ENCODE peak calls at places on chromosome 22, in seven cellular contexts. Q is naive thymus-derived CD8-positive, alpha-beta T cell; D is HCEC 1CT; R is hepatic stellate cell; Y is left ventricle myocardium inferior; N is frontal cortex; J is neuronal stem cell. B is an unnamed sample.
A peak's percentile ranks its signal among the peaks of the same experiment; 100 is the strongest.

GRCh38 chr22:16955678-16956210 is 52.3 kb downstream of the GAB4 start:
- DNase-seq in Y (no peak), R (no peak), D (no peak), Q (peak; percentile 25), J (no peak), N (no peak), B (no peak)

GRCh38 chr22:38981005-38981658 is 1.0 kb upstream of the APOBEC3B start:
- DNase-seq in D (no peak), Y (no peak), R (no peak), N (no peak), Q (peak; percentile 20), J (peak; percentile 26), B (peak; percentile 53)

GRCh38 chr22:29882716-29883044 is 294 bp upstream of the MTMR3 start:
- DNase-seq in Q (no peak), J (no peak), R (no peak), D (no peak), N (no peak), Y (no peak), B (no peak)

GRCh38 chr22:36299295-36299694 is 46.4 kb downstream of the APOL1 start:
- DNase-seq in J (no peak), Q (no peak), N (no peak), D (no peak), R (no peak), Y (no peak), B (no peak)

GRCh38 chr22:30825711-30826505 is 131.2 kb downstream of the OSBP2 start:
- DNase-seq in J (no peak), N (no peak), D (no peak), R (no peak), Q (no peak), Y (no peak), B (no peak)

GRCh38 chr22:48974443-48975251 is 853.0 kb downstream of the BRD1 start:
- DNase-seq in J (no peak), R (no peak), N (no peak), D (no peak), Q (no peak), Y (no peak), B (no peak)

GRCh38 chr22:46370584-46371373 is 35.3 kb downstream of the TRMU start:
- DNase-seq in D (no peak), R (no peak), J (no peak), N (no peak), Q (peak; percentile 47), Y (no peak), B (no peak)

GRCh38 chr22:18042685-18043084 is 18.3 kb upstream of the MICAL3 start:
- DNase-seq in R (peak; percentile 55), Y (no peak), D (no peak), N (no peak), J (no peak), Q (no peak), B (no peak)

GRCh38 chr22:28332410-28332809 is 347.2 kb downstream of the TTC28 start:
- DNase-seq in Q (no peak), R (no peak), D (no peak), J (no peak), Y (no peak), N (no peak), B (no peak)

GRCh38 chr22:27476729-27477128 is 324.8 kb downstream of the MN1 start:
- DNase-seq in Q (no peak), R (peak; percentile 74), D (peak; percentile 47), N (no peak), Y (no peak), J (no peak), B (peak; percentile 34)

GRCh38 chr22:19972652-19973550 is 31.3 kb upstream of the TXNRD2 start:
- DNase-seq in D (no peak), Y (no peak), J (no peak), N (no peak), Q (no peak), R (no peak), B (no peak)

GRCh38 chr22:42697542-42698013 is 23.1 kb downstream of the A4GALT start:
- DNase-seq in R (peak; percentile 93), J (no peak), D (peak; percentile 76), N (no peak), Q (no peak), Y (peak; percentile 91), B (peak; percentile 61)

GRCh38 chr22:47621253-47621652 is 858.8 kb downstream of the TBC1D22A start:
- DNase-seq in Q (no peak), D (no peak), J (no peak), N (no peak), R (no peak), Y (no peak), B (no peak)

GRCh38 chr22:48866906-48867597 is 960.6 kb downstream of the BRD1 start:
- DNase-seq in Y (peak; percentile 28), N (no peak), Q (no peak), J (no peak), D (no peak), R (no peak), B (no peak)

GRCh38 chr22:37782340-37783168 is 25.2 kb upstream of the GCAT start:
- DNase-seq in Q (no peak), D (peak; percentile 63), J (no peak), Y (no peak), R (peak; percentile 74), N (no peak), B (peak; percentile 41)

GRCh38 chr22:40426671-40427070 is 56.3 kb downstream of the SGSM3 start:
- DNase-seq in Y (no peak), Q (no peak), D (no peak), N (no peak), J (no peak), R (no peak), B (no peak)

GRCh38 chr22:36925388-36926290 is 12.2 kb downstream of the CSF2RB start:
- DNase-seq in N (no peak), Y (no peak), J (no peak), D (peak; percentile 50), Q (no peak), R (no peak), B (peak; percentile 37)

GRCh38 chr22:42410708-42411107 is 21.5 kb downstream of the NFAM1 start:
- DNase-seq in D (no peak), Y (no peak), J (no peak), Q (no peak), N (no peak), R (no peak), B (no peak)

GRCh38 chr22:41305646-41306045 is 4.3 kb downstream of the ZC3H7B start:
- DNase-seq in J (no peak), D (peak; percentile 73), N (no peak), Q (no peak), R (peak; percentile 81), Y (no peak), B (peak; percentile 79)

GRCh38 chr22:29524440-29525191 is 28.9 kb downstream of the THOC5 start:
- DNase-seq in J (no peak), Q (peak; percentile 13), N (no peak), Y (peak; percentile 26), R (peak; percentile 27), D (peak; percentile 5), B (peak; percentile 15)

GRCh38 chr22:38032681-38033521 is 24.3 kb upstream of the PICK1 start:
- DNase-seq in Y (no peak), N (no peak), J (no peak), R (peak; percentile 60), Q (no peak), D (peak; percentile 78), B (peak; percentile 64)

GRCh38 chr22:50014053-50014501 is 1.5 kb upstream of the IL17REL start:
- DNase-seq in D (no peak), R (no peak), N (no peak), J (no peak), Y (peak; percentile 9), Q (no peak), B (no peak)

GRCh38 chr22:39401301-39401631 is 1.7 kb downstream of the TAB1 start:
- DNase-seq in D (no peak), R (no peak), J (no peak), Y (no peak), Q (no peak), N (no peak), B (no peak)

GRCh38 chr22:27393371-27393770 is 408.2 kb downstream of the MN1 start:
- DNase-seq in J (no peak), Y (no peak), R (no peak), Q (no peak), D (no peak), N (no peak), B (no peak)

GRCh38 chr22:49807780-49808708 is 19.6 kb downstream of the BRD1 start:
- DNase-seq in N (no peak), Y (no peak), R (no peak), D (no peak), Q (peak; percentile 84), J (no peak), B (no peak)

GRCh38 chr22:32333141-32333768 is 24.4 kb upstream of the RFPL3 start:
- DNase-seq in Y (no peak), R (no peak), Q (no peak), N (no peak), D (no peak), J (no peak), B (no peak)

GRCh38 chr22:19822301-19823117 is 32.2 kb downstream of the GNB1L start:
- DNase-seq in N (no peak), Y (no peak), J (no peak), Q (no peak), D (no peak), R (no peak), B (no peak)

GRCh38 chr22:30634477-30635233 is 926 bp upstream of the SLC35E4 start:
- DNase-seq in Y (peak; percentile 87), N (peak; percentile 91), R (peak; percentile 95), Q (peak; percentile 87), D (peak; percentile 86), J (peak; percentile 80), B (peak; percentile 88)

GRCh38 chr22:24432059-24432853 is 4.9 kb downstream of the ADORA2A start:
- DNase-seq in D (no peak), J (no peak), N (peak; percentile 69), R (peak; percentile 64), Y (peak; percentile 81), Q (no peak), B (no peak)

B was measured in HTR-8/SVneo.